ENCODE peak calls at places on chromosomes 2 and 18, in seven cellular contexts. Q, I, X, W, P, S and M are unnamed samples.

GRCh38 chr18:69804776-69805501 is 142.7 kb downstream of the CD226 start:
- DNase-seq in Q (no peak), I (no peak), W (no peak), P (no peak), S (no peak), X (no peak), M (no peak)

GRCh38 chr2:240968731-240969624 is 29.4 kb upstream of the SNED1 start:
- DNase-seq in P (no peak), X (no peak), Q (no peak), I (no peak), W (no peak), S (no peak), M (no peak)

GRCh38 chr2:16931441-16931840 is 265.8 kb upstream of the CYRIA start:
- DNase-seq in S (no peak), X (no peak), I (no peak), Q (no peak), P (no peak), W (no peak), M (no peak)

GRCh38 chr2:60899892-60900249 is 18.5 kb downstream of the REL start:
- DNase-seq in W (no peak), I (no peak), Q (no peak), X (no peak), S (no peak), P (no peak), M (no peak)

GRCh38 chr2:149004836-149005235 is 33.7 kb upstream of the LYPD6B start:
- DNase-seq in Q (no peak), X (no peak), S (no peak), P (peak), I (no peak), W (no peak), M (no peak)

GRCh38 chr2:172693037-172693436 is 42.6 kb upstream of the RAPGEF4 start:
- DNase-seq in S (no peak), P (peak), I (no peak), W (peak), Q (no peak), X (peak), M (peak)

GRCh38 chr2:98445708-98446577 is 1.3 kb downstream of the INPP4A start:
- DNase-seq in S (no peak), Q (no peak), I (no peak), P (no peak), W (no peak), X (no peak), M (peak)

GRCh38 chr2:204574473-204574872 is 29.2 kb downstream of the PARD3B start:
- DNase-seq in S (no peak), W (no peak), I (no peak), Q (no peak), X (peak), P (no peak), M (no peak)

GRCh38 chr18:54780970-54781369 is 47.3 kb upstream of the RAB27B start:
- DNase-seq in P (no peak), X (no peak), W (no peak), Q (no peak), S (no peak), I (no peak), M (no peak)

GRCh38 chr2:242031481-242032019 is 162.0 kb downstream of the RTP5 start:
- DNase-seq in X (peak), S (no peak), Q (peak), W (no peak), I (no peak), P (peak), M (no peak)

GRCh38 chr18:25517881-25518715 is 166.1 kb upstream of the ZNF521 start:
- DNase-seq in I (no peak), S (no peak), W (no peak), P (no peak), X (no peak), Q (no peak), M (no peak)

GRCh38 chr2:68653538-68653982 is 10.2 kb downstream of the PROKR1 start:
- DNase-seq in S (no peak), X (peak), W (no peak), Q (no peak), I (no peak), P (no peak), M (peak)

GRCh38 chr2:9773905-9774239 is 69.4 kb upstream of the TAF1B start:
- DNase-seq in W (no peak), P (no peak), I (no peak), Q (no peak), S (no peak), X (no peak), M (no peak)

GRCh38 chr18:77090546-77091200 is 41.9 kb downstream of the MBP start:
- DNase-seq in Q (no peak), P (no peak), X (no peak), I (no peak), S (no peak), W (no peak), M (no peak)

GRCh38 chr2:237298323-237299118 is 115.4 kb downstream of the COL6A3 start:
- DNase-seq in S (no peak), P (peak), X (peak), W (no peak), Q (no peak), I (no peak), M (no peak)

GRCh38 chr2:15507061-15507460 is 54.1 kb downstream of the NBAS start:
- DNase-seq in P (no peak), X (no peak), I (no peak), S (no peak), W (no peak), Q (no peak), M (no peak)

GRCh38 chr18:41985914-41986313 is 30.9 kb downstream of the PIK3C3 start:
- DNase-seq in X (no peak), S (no peak), W (no peak), P (no peak), Q (no peak), I (no peak), M (no peak)

GRCh38 chr2:105776560-105776928 is 31.8 kb downstream of the NCK2 start:
- DNase-seq in S (no peak), X (no peak), W (no peak), I (no peak), Q (no peak), P (no peak), M (no peak)

GRCh38 chr2:62685986-62686625 is 19.4 kb upstream of the EHBP1 start:
- DNase-seq in P (no peak), S (no peak), X (no peak), Q (no peak), W (no peak), I (no peak), M (no peak)

GRCh38 chr2:221212105-221212504 is 360.0 kb downstream of the EPHA4 start:
- DNase-seq in W (no peak), S (no peak), P (no peak), X (no peak), I (no peak), Q (no peak), M (no peak)

GRCh38 chr2:226652388-226652787 is 147.2 kb downstream of the IRS1 start:
- DNase-seq in I (no peak), P (peak), Q (no peak), S (no peak), W (no peak), X (peak), M (no peak)

GRCh38 chr2:7241041-7241440 is 323.8 kb downstream of the RNF144A start:
- DNase-seq in I (no peak), S (no peak), Q (no peak), X (no peak), W (no peak), P (no peak), M (no peak)

GRCh38 chr2:189896809-189897208 is 112.6 kb downstream of the PMS1 start:
- DNase-seq in Q (no peak), X (no peak), P (no peak), I (no peak), S (no peak), W (no peak), M (no peak)

GRCh38 chr18:62126776-62127175 is 60.1 kb downstream of the PIGN start:
- DNase-seq in W (no peak), P (no peak), I (no peak), Q (no peak), S (no peak), X (no peak), M (no peak)

GRCh38 chr2:171712051-171712450 is 24.8 kb downstream of the DYNC1I2 start:
- DNase-seq in P (peak), X (peak), Q (no peak), W (no peak), S (no peak), I (no peak), M (no peak)

GRCh38 chr2:38277245-38278119 is 99.6 kb downstream of the ATL2 start:
- DNase-seq in I (no peak), S (no peak), X (peak), W (no peak), Q (no peak), P (no peak), M (no peak)

GRCh38 chr2:104938226-104938941 is 84.5 kb downstream of the POU3F3 start:
- DNase-seq in P (no peak), S (no peak), Q (no peak), X (no peak), I (no peak), W (no peak), M (no peak)

GRCh38 chr2:47269316-47270232 is 114.5 kb upstream of the STPG4 start:
- DNase-seq in Q (no peak), X (peak), I (no peak), W (no peak), S (no peak), P (peak), M (no peak)

GRCh38 chr2:101931402-101931801 is 60.4 kb upstream of the IL1R2 start:
- DNase-seq in S (no peak), X (no peak), I (no peak), Q (no peak), W (no peak), P (no peak), M (no peak)

GRCh38 chr2:29360016-29360784 is 245.0 kb downstream of the CLIP4 start:
- DNase-seq in Q (no peak), W (no peak), I (no peak), S (no peak), X (no peak), P (no peak), M (no peak)